ENCODE peak calls at places on chromosome 12, in six cellular contexts. R, T, D, U, Q and W are unnamed samples.

GRCh38 chr12:22971771-22972191 is 346.8 kb downstream of the ETNK1 start:
- DNase-seq in R (no peak), T (no peak), D (no peak), U (no peak), Q (no peak), W (no peak)

GRCh38 chr12:41188058-41188840 is at the start of gene PDZRN4:
- DNase-seq in R (no peak), T (no peak), D (peak), U (peak), Q (no peak), W (peak)

GRCh38 chr12:116420476-116420875 is 138.7 kb upstream of the MAP1LC3B2 start:
- DNase-seq in R (no peak), T (no peak), D (no peak), U (no peak), Q (no peak), W (no peak)

GRCh38 chr12:119148049-119148448 is 30.7 kb upstream of the HSPB8 start:
- DNase-seq in R (no peak), T (no peak), D (no peak), U (no peak), Q (no peak), W (no peak)

GRCh38 chr12:111588010-111588409 is 11.1 kb downstream of the ATXN2 start:
- DNase-seq in R (no peak), T (no peak), D (no peak), U (no peak), Q (no peak), W (no peak)

GRCh38 chr12:79444089-79444488 is 246.7 kb downstream of the PAWR start:
- DNase-seq in R (no peak), T (no peak), D (no peak), U (no peak), Q (peak), W (no peak)

GRCh38 chr12:124564232-124564958 is 3.0 kb downstream of the NCOR2 start:
- DNase-seq in R (no peak), T (peak), D (no peak), U (peak), Q (no peak), W (peak)

GRCh38 chr12:25236190-25236589 is 14.5 kb downstream of the KRAS start:
- DNase-seq in R (no peak), T (no peak), D (no peak), U (no peak), Q (peak), W (no peak)

GRCh38 chr12:66500841-66501240 is 178.0 kb downstream of the GRIP1 start:
- DNase-seq in R (no peak), T (peak), D (no peak), U (no peak), Q (no peak), W (peak)

GRCh38 chr12:91381309-91381804 is 198.7 kb upstream of the DCN start:
- DNase-seq in R (peak), T (peak), D (peak), U (peak), Q (peak), W (peak)

GRCh38 chr12:110693731-110694130 is 4.8 kb upstream of the HVCN1 start:
- DNase-seq in R (no peak), T (no peak), D (peak), U (no peak), Q (no peak), W (no peak)

GRCh38 chr12:106710143-106710893 is 64.2 kb upstream of the RIC8B start:
- DNase-seq in R (no peak), T (no peak), D (no peak), U (no peak), Q (no peak), W (no peak)

GRCh38 chr12:7797698-7798398 is 8.6 kb downstream of the NANOG start:
- DNase-seq in R (no peak), T (no peak), D (no peak), U (no peak), Q (peak), W (no peak)

GRCh38 chr12:130640496-130640895 is 75.6 kb downstream of the RIMBP2 start:
- DNase-seq in R (no peak), T (no peak), D (peak), U (no peak), Q (no peak), W (no peak)

GRCh38 chr12:8943565-8944186 is 5.8 kb downstream of the M6PR start:
- DNase-seq in R (no peak), T (no peak), D (no peak), U (no peak), Q (no peak), W (no peak)

GRCh38 chr12:75364918-75365317 is 26.0 kb upstream of the GLIPR1L2 start:
- DNase-seq in R (no peak), T (no peak), D (no peak), U (no peak), Q (no peak), W (no peak)

GRCh38 chr12:117404203-117404853 is 42.9 kb upstream of the NOS1 start:
- DNase-seq in R (no peak), T (no peak), D (no peak), U (no peak), Q (no peak), W (no peak)

GRCh38 chr12:25071366-25071765 is 122.5 kb upstream of the BCAT1 start:
- DNase-seq in R (no peak), T (no peak), D (no peak), U (no peak), Q (no peak), W (no peak)

GRCh38 chr12:11773889-11774677 is 124.6 kb downstream of the ETV6 start:
- DNase-seq in R (no peak), T (no peak), D (no peak), U (no peak), Q (no peak), W (no peak)

GRCh38 chr12:83817730-83818129 is 1094.9 kb downstream of the SLC6A15 start:
- DNase-seq in R (no peak), T (no peak), D (no peak), U (no peak), Q (no peak), W (no peak)

GRCh38 chr12:2783936-2784600 is 10.7 kb upstream of the FKBP4 start:
- DNase-seq in R (peak), T (peak), D (peak), U (peak), Q (peak), W (peak)

GRCh38 chr12:42932937-42933336 is 343.4 kb upstream of the PRICKLE1 start:
- DNase-seq in R (no peak), T (no peak), D (no peak), U (no peak), Q (no peak), W (no peak)

GRCh38 chr12:26317942-26318565 is 122.7 kb downstream of the SSPN start:
- DNase-seq in R (no peak), T (peak), D (no peak), U (no peak), Q (peak), W (no peak)

GRCh38 chr12:61546296-61546695 is 713.9 kb upstream of the USP15 start:
- DNase-seq in R (no peak), T (no peak), D (no peak), U (no peak), Q (no peak), W (no peak)

DNA sequence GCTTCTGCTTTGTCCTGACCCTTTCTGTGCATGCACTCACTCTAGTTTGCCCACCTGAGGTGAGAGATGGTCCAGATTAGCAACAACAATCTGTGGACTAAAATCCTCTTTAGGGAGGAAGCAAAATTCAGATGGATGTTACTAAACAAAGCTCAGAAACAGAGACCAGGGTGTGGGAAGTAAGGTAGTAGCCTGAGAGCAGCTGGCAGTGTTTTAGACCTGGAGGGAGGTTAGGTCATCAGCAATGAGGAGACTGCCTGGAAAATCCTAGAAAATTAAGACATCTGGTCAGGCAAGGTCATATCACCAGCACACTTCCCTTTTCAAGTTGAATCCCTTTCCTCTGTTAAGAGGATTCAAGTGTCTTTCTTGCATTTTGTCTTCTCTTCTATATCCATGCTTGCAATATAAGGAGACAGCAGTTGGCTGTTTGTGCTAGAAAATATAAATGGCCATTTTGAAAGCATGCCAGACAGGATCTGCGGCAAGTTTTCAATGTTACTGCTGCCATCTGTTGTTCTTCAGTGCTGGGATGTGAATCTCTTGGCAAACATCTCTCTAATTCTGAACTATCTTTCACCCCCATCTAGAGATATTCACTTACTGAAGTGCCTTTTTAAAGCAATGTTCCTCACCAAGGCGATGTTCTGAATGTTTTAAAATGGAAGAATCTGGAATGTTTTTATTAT is 266.4 kb downstream of the NAV3 start:
- DNase-seq in R (no peak), T (no peak), D (no peak), U (no peak), Q (peak), W (no peak)
- TF ChIP-seq CTCF in R (no peak), T (no peak), D (no peak), U (no peak), Q (peak), W (no peak)

GRCh38 chr12:6520186-6520585 is 14.1 kb upstream of the GAPDH start:
- DNase-seq in R (no peak), T (no peak), D (no peak), U (no peak), Q (no peak), W (no peak)
- TF ChIP-seq CTCF in R (no peak), T (no peak), D (no peak), U (no peak), Q (no peak), W (no peak)

DNA sequence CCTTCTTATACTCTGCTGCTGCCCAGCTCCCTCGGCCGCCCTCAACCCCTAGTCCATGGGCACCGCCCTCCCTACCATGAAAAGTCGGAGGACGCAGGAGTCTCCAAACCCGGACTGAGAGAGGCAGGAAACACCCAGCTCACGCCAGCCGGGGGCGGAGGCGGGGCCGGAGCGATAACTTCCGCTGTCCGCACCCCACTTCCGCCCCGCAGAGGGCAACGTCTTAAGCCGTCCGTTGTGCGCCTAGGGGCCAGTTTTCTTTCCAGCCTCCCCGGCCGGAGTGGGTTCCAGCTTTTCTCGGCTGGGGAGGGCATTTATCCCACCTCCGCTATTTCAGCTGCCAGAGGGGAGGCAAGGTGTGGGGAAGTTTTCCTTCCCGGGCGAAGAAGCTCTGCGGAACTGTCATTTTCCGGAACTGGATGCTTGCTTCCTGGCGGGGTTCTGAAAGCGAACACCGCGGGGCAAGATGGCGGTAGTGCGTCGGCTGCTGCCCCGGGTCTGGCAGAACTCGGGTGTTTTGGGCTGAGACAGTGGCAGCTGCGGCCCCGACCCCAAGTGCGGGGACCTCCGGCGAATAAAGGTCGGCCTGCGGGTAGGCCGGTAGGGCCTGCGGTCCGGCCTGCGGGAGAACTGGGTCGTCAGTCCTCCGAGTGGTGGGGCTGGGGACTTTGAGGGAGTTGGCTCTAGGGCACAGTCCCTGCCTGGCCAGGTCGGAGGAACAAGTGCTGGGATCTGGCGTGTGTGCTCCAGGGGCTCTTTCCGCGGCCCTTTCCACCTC is at the start of the genes KCTD10 and UBE3B:
- DNase-seq in R (peak), T (peak), D (peak), U (peak), Q (peak), W (peak)
- TF ChIP-seq CTCF in R (no peak), T (no peak), D (peak), U (no peak), Q (no peak), W (no peak)

DNA sequence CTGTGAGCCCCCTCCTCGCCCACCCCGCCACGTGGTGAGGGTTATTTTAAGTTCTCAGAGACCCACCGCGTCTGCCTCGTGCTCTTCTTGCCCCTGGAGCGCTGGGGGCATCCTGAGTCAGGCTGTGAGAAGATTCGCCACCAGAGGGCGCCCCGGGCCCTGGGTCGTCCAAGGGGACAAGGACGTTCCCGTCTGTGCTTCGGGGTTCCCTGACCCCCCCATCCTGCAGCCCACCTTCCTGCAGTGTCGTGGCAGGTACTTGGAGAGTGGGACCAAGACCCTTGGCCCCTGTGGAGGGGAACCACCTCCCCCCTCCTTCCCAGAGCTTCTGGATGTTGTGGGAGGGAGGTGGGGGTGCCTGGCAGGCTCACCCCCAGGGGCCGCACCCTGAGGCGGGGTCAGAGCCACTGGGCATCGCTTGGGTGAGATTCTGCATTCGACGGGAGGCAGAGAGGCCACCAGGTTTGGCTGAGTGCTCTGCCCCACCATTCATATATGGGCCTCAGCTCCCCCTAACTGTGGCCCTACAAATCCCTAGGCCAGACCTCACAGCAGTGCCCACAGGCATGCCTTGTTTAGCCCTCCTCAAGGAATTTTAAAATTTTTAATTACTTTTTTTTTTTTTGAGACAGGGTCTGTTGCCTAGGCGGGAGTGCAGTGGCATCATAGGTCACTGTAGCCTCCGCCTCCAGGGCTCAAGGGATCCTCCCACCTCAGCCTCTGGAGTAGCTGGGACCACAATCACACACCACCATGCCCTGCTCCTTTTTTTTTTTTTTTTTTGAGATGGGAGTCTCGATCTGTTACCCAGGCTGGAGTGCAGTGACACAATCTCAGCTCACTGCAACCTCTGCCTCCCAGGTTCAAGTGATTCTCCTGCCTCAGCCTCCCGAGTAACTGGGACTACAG is 17.0 kb downstream of the RHOF start:
- DNase-seq in R (peak), T (peak), D (peak), U (peak), Q (no peak), W (peak)
- TF ChIP-seq CTCF in R (peak), T (peak), D (peak), U (peak), Q (peak), W (peak)

DNA sequence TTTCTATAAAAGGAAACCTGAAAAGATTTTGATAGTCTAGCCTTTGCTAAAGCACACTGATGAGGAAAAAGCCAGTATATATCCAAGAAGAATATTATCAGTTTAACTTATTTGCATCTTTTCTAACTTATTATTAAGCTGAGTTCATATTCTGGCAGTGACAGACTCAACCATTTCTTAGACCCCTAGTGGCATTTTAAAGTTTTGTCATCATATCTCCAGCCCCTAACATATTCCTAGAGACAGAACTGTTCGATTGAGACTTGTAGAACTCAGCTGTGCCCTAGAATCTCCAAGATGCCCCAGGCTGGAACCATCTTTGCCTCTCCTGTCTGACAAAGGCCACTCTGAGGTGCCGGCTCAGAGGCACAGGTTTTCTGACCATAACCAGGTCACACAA is 365.6 kb downstream of the NELL2 start:
- DNase-seq in R (no peak), T (no peak), D (no peak), U (no peak), Q (no peak), W (no peak)
- TF ChIP-seq CTCF in R (no peak), T (no peak), D (no peak), U (no peak), Q (no peak), W (no peak)

GRCh38 chr12:120628919-120629318 is 11.5 kb upstream of the CABP1 start:
- DNase-seq in R (no peak), T (no peak), D (no peak), U (peak), Q (no peak), W (no peak)
- TF ChIP-seq CTCF in R (no peak), T (no peak), D (no peak), U (no peak), Q (peak), W (no peak)

GRCh38 chr12:94567784-94568183 is 82.6 kb downstream of the TMCC3 start:
- DNase-seq in R (no peak), T (no peak), D (no peak), U (no peak), Q (no peak), W (no peak)

GRCh38 chr12:94565683-94566082 is 84.7 kb downstream of the TMCC3 start:
- DNase-seq in R (no peak), T (no peak), D (no peak), U (no peak), Q (no peak), W (no peak)

GRCh38 chr12:94563261-94563660 is 87.1 kb downstream of the TMCC3 start:
- DNase-seq in R (no peak), T (no peak), D (no peak), U (no peak), Q (no peak), W (no peak)

GRCh38 chr12:94570161-94570560 is 80.2 kb downstream of the TMCC3 start:
- DNase-seq in R (no peak), T (no peak), D (no peak), U (no peak), Q (peak), W (no peak)

GRCh38 chr12:94566345-94566744 is 84.0 kb downstream of the TMCC3 start:
- DNase-seq in R (no peak), T (no peak), D (no peak), U (no peak), Q (no peak), W (no peak)
- TF ChIP-seq CTCF in R (no peak), T (no peak), D (no peak), U (no peak), Q (no peak), W (no peak)